ENCODE peak calls at places on chromosomes 7 and 10, in five cellular contexts. X, J, M, A and D are unnamed samples.

GRCh38 chr10:79298403-79299244 is 48.6 kb upstream of the PPIF start:
- DNase-seq in X (no peak), J (peak), M (peak), A (peak), D (no peak)

GRCh38 chr7:135888740-135889139 is 88.4 kb downstream of the MTPN start:
- DNase-seq in X (no peak), J (no peak), M (no peak), A (no peak), D (no peak)

GRCh38 chr7:76356823-76357222 is 2.0 kb downstream of the YWHAG start:
- DNase-seq in X (no peak), J (peak), M (no peak), A (no peak), D (peak)

GRCh38 chr7:16535500-16535899 is 8.9 kb downstream of the LRRC72 start:
- DNase-seq in X (no peak), J (no peak), M (no peak), A (no peak), D (no peak)

GRCh38 chr7:124480074-124480820 is 285.3 kb downstream of the GPR37 start:
- DNase-seq in X (no peak), J (no peak), M (no peak), A (no peak), D (no peak)

GRCh38 chr7:100965051-100965722 is 4.2 kb upstream of the MUC12 start:
- DNase-seq in X (no peak), J (no peak), M (no peak), A (peak), D (no peak)

GRCh38 chr7:35596061-35596460 is 98.9 kb downstream of the HERPUD2 start:
- DNase-seq in X (no peak), J (no peak), M (no peak), A (peak), D (no peak)

GRCh38 chr10:66180651-66181318 is 745.1 kb upstream of the LRRTM3 start:
- DNase-seq in X (peak), J (peak), M (peak), A (peak), D (peak)

GRCh38 chr10:64699244-64699643 is 1178.0 kb downstream of the REEP3 start:
- DNase-seq in X (no peak), J (no peak), M (no peak), A (no peak), D (no peak)

GRCh38 chr10:119344381-119344780 is 137.0 kb downstream of the GRK5 start:
- DNase-seq in X (no peak), J (no peak), M (no peak), A (no peak), D (no peak)

GRCh38 chr7:136229819-136230609 is 252.9 kb upstream of the MTPN start:
- DNase-seq in X (no peak), J (no peak), M (no peak), A (no peak), D (no peak)

GRCh38 chr10:6721964-6722615 is 142.0 kb upstream of the PRKCQ start:
- DNase-seq in X (no peak), J (no peak), M (no peak), A (no peak), D (no peak)

GRCh38 chr10:38156416-38157269 is 62.5 kb downstream of the ZNF37A start:
- DNase-seq in X (no peak), J (no peak), M (no peak), A (no peak), D (peak)

GRCh38 chr10:16909271-16909767 is 92.1 kb upstream of the RSU1 start:
- DNase-seq in X (no peak), J (no peak), M (no peak), A (no peak), D (no peak)